ENCODE peak calls at places on chromosomes 16 and 17, in seven cellular contexts. Z is GM23338, R is GM12878, Y is upper lobe of left lung, W is HCT116, S is Panc1, V is HepG2. C is an unnamed sample.

GRCh38 chr17:64938290-64938689 is 19.0 kb upstream of the LRRC37A3 start:
- ATAC-seq in W (no peak), S (no peak), R (no peak), V (no peak), Y (no peak), Z (no peak), C (no peak)

GRCh38 chr16:68374251-68374805 is 63.5 kb downstream of the PRMT7 start:
- ATAC-seq in Z (no peak), V (peak; percentile 7), S (no peak), W (no peak), R (no peak), Y (no peak), C (no peak)

GRCh38 chr17:40541060-40541872 is 24.0 kb downstream of the CCR7 start:
- ATAC-seq in W (no peak), V (peak; percentile 45), S (no peak), R (peak; percentile 52), Z (no peak), Y (no peak), C (no peak)

GRCh38 chr16:48614759-48615158 is 4.8 kb upstream of the N4BP1 start:
- ATAC-seq in Y (no peak), R (no peak), V (no peak), S (no peak), W (no peak), Z (no peak), C (no peak)

GRCh38 chr17:61997649-61998048 is 67.4 kb downstream of the MED13 start:
- ATAC-seq in V (no peak), R (no peak), W (no peak), Z (no peak), Y (no peak), S (no peak), C (no peak)

GRCh38 chr16:23650674-23651073 is 9.4 kb downstream of the DCTN5 start:
- ATAC-seq in V (no peak), R (peak; percentile 72), S (no peak), Z (no peak), W (no peak), Y (no peak), C (no peak)

GRCh38 chr17:35775583-35775982 is 14.9 kb downstream of the C17orf50 start:
- ATAC-seq in W (no peak), R (no peak), Y (no peak), Z (no peak), S (no peak), V (no peak), C (no peak)

GRCh38 chr17:30396612-30397011 is 17.9 kb downstream of the CPD start:
- ATAC-seq in R (no peak), W (no peak), V (no peak), S (no peak), Z (no peak), Y (no peak), C (no peak)

GRCh38 chr17:79607941-79608728 is 2.7 kb downstream of the RBFOX3 start:
- ATAC-seq in V (peak; percentile 83), R (peak; percentile 56), S (peak; percentile 9), Z (peak; percentile 81), W (peak; percentile 93), Y (no peak), C (peak; percentile 62)

GRCh38 chr16:49726155-49726554 is 129.8 kb downstream of the ZNF423 start:
- ATAC-seq in R (no peak), S (no peak), W (no peak), Y (no peak), Z (no peak), V (no peak), C (no peak)

GRCh38 chr16:1445518-1446197 is 1.3 kb upstream of the CCDC154 start:
- ATAC-seq in W (no peak), S (no peak), V (no peak), Z (no peak), R (peak; percentile 18), Y (no peak), C (no peak)

GRCh38 chr16:26614102-26614864 is 452.4 kb upstream of the C16orf82 start:
- ATAC-seq in Y (no peak), S (no peak), R (no peak), Z (no peak), W (no peak), V (no peak), C (no peak)

GRCh38 chr17:74521701-74522201 is 9.5 kb downstream of the CD300LB start:
- ATAC-seq in R (peak; percentile 68), V (no peak), W (no peak), Z (no peak), Y (peak; percentile 50), S (no peak), C (no peak)

GRCh38 chr17:66803474-66803951 is 31.4 kb upstream of the CACNG5 start:
- ATAC-seq in S (no peak), V (no peak), Y (no peak), R (no peak), Z (peak; percentile 95), W (no peak), C (no peak)

GRCh38 chr17:427891-428290 is 75.3 kb upstream of the RPH3AL start:
- ATAC-seq in V (no peak), Z (peak; percentile 39), Y (no peak), R (no peak), W (no peak), S (no peak), C (no peak)

GRCh38 chr16:85307552-85308364 is 195.5 kb upstream of the CIBAR2 start:
- ATAC-seq in Y (no peak), W (no peak), V (peak; percentile 81), S (no peak), Z (no peak), R (no peak), C (no peak)

GRCh38 chr16:740764-741505 is at the start of gene CIAO3:
- ATAC-seq in S (peak; percentile 89), Y (peak; percentile 91), W (peak; percentile 80), Z (peak; percentile 78), V (peak; percentile 85), R (peak; percentile 89), C (peak; percentile 92)

GRCh38 chr16:69116911-69117310 is 11.5 kb downstream of the HAS3 start:
- ATAC-seq in S (no peak), V (no peak), W (no peak), R (no peak), Y (no peak), Z (no peak), C (no peak)

GRCh38 chr16:68231384-68232136 is 4.4 kb downstream of the ESRP2 start:
- ATAC-seq in R (no peak), Y (no peak), Z (no peak), V (no peak), W (no peak), S (no peak), C (no peak)

GRCh38 chr17:57281887-57282653 is 25.7 kb downstream of the MSI2 start:
- ATAC-seq in V (no peak), Y (no peak), R (no peak), S (no peak), W (no peak), Z (no peak), C (no peak)

GRCh38 chr16:14301150-14302030 is 230.3 kb downstream of the MRTFB start:
- ATAC-seq in V (peak; percentile 43), Z (peak; percentile 5), S (peak; percentile 42), Y (peak; percentile 55), R (peak; percentile 49), W (peak; percentile 55), C (peak; percentile 31)

GRCh38 chr16:88764913-88765349 is 20.1 kb downstream of the PIEZO1 start:
- ATAC-seq in S (no peak), Z (peak; percentile 4), W (no peak), Y (peak; percentile 83), V (no peak), R (no peak), C (no peak)

GRCh38 chr16:10961231-10961630 is 16.9 kb downstream of the CLEC16A start:
- ATAC-seq in R (no peak), S (no peak), Z (no peak), Y (no peak), W (no peak), V (no peak), C (peak; percentile 58)

GRCh38 chr17:27968206-27968732 is 74.2 kb upstream of the NLK start:
- ATAC-seq in S (no peak), Y (no peak), Z (no peak), V (no peak), R (no peak), W (no peak), C (no peak)

GRCh38 chr17:65532491-65532890 is 29.0 kb downstream of the AXIN2 start:
- ATAC-seq in R (no peak), V (peak; percentile 2), S (no peak), W (no peak), Z (no peak), Y (no peak), C (no peak)

GRCh38 chr17:78537217-78537860 is 39.9 kb downstream of the DNAH17 start:
- ATAC-seq in Y (no peak), S (no peak), R (no peak), W (no peak), Z (no peak), V (no peak), C (no peak)

GRCh38 chr17:78538033-78538776 is 39.0 kb downstream of the DNAH17 start:
- ATAC-seq in W (no peak), R (peak; percentile 89), S (no peak), V (peak; percentile 80), Y (no peak), Z (peak; percentile 71), C (no peak)

GRCh38 chr17:78539771-78540170 is 37.4 kb downstream of the DNAH17 start:
- ATAC-seq in V (no peak), R (no peak), Z (no peak), Y (no peak), W (no peak), S (no peak), C (no peak)

GRCh38 chr17:78544876-78545755 is 32.1 kb downstream of the DNAH17 start:
- ATAC-seq in W (no peak), V (no peak), Y (no peak), R (no peak), S (no peak), Z (no peak), C (no peak)

GRCh38 chr17:78541488-78542237 is 35.5 kb downstream of the DNAH17 start:
- ATAC-seq in Z (no peak), W (peak; percentile 85), V (no peak), R (no peak), S (peak; percentile 68), Y (no peak), C (no peak)
- H3K27ac ChIP-seq in Z (no peak overlapping the region), W (no peak overlapping the region), V (no peak overlapping the region), R (no peak overlapping the region), S (no peak overlapping the region), Y (no peak overlapping the region), C (no peak overlapping the region)

GRCh38 chr16:83882118-83882879 is 16.6 kb upstream of the MLYCD start:
- ATAC-seq in V (no peak), W (no peak), R (no peak), Z (peak; percentile 66), S (no peak), Y (no peak), C (no peak)

GRCh38 chr16:83878838-83879237 is 20.1 kb upstream of the MLYCD start:
- ATAC-seq in Y (no peak), V (no peak), W (peak; percentile 72), S (no peak), Z (peak; percentile 31), R (no peak), C (no peak)
- TF ChIP-seq POLR2AphosphoS5 in Y (no peak), V (no peak), W (no peak), S (no peak), Z (no peak), R (no peak), C (no peak)

GRCh38 chr17:81666092-81666341 is 388 bp downstream of the OXLD1 start:
- ATAC-seq in W (no peak), Z (peak; percentile 49), S (no peak), R (no peak), V (peak; percentile 51), Y (peak; percentile 13), C (peak; percentile 23)
- H3K27ac ChIP-seq in W (peak overlapping the region; percentile 86), Z (peak overlapping the region; percentile 84), S (peak overlapping the region; percentile 99), R (peak overlapping the region; percentile 97), V (peak overlapping the region; percentile 81), Y (peak overlapping the region; percentile 94), C (peak overlapping the region; percentile 93)

GRCh38 chr16:71963125-71963875 is 36.9 kb downstream of the PKD1L3 start:
- ATAC-seq in S (no peak), V (no peak), Z (no peak), W (no peak), R (peak; percentile 21), Y (no peak), C (no peak)
- TF ChIP-seq POLR2AphosphoS5 in S (no peak), V (no peak), Z (no peak), W (no peak), R (no peak), Y (no peak), C (no peak)